ENCODE peak calls at places on chromosome 20, in four cellular contexts. I is tibial artery, K is colonic mucosa, Q is GM23248. U is an unnamed sample.
A peak's percentile ranks its signal among the peaks of the same experiment; 100 is the strongest.

GRCh38 chr20:59291740-59292139 is 8.7 kb upstream of the EDN3 start:
- DNase-seq in Q (no peak), K (peak; percentile 58), I (no peak), U (no peak)

GRCh38 chr20:63493563-63494020 is 5.3 kb downstream of the EEF1A2 start:
- DNase-seq in I (no peak), K (no peak), Q (no peak), U (no peak)

GRCh38 chr20:4160761-4161305 is 145.5 kb upstream of the RNF24 start:
- DNase-seq in I (no peak), K (no peak), Q (no peak), U (no peak)

GRCh38 chr20:14865169-14865568 is 527.8 kb upstream of the FLRT3 start:
- DNase-seq in I (no peak), Q (peak; percentile 57), K (no peak), U (peak; percentile 62)

GRCh38 chr20:18103497-18103896 is 34.2 kb upstream of the KAT14 start:
- DNase-seq in K (no peak), Q (no peak), I (no peak), U (no peak)

GRCh38 chr20:23152308-23152892 is 66.3 kb upstream of the CD93 start:
- DNase-seq in I (peak; percentile 98), K (peak; percentile 19), Q (peak; percentile 97), U (no peak)

GRCh38 chr20:63495771-63496403 is 3.0 kb downstream of the EEF1A2 start:
- DNase-seq in K (peak; percentile 68), Q (peak; percentile 77), I (no peak), U (no peak)

GRCh38 chr20:914727-915498 is 1.2 kb downstream of the ANGPT4 start:
- DNase-seq in K (no peak), I (peak; percentile 53), Q (peak; percentile 43), U (no peak)

GRCh38 chr20:47256665-47257236 is 99.7 kb downstream of the ZMYND8 start:
- DNase-seq in K (no peak), Q (peak; percentile 60), I (no peak), U (no peak)

GRCh38 chr20:6637160-6637579 is 130.3 kb upstream of the BMP2 start:
- DNase-seq in I (no peak), K (no peak), Q (no peak), U (no peak)

GRCh38 chr20:34089655-34090324 is 22.3 kb downstream of the EIF2S2 start:
- DNase-seq in K (no peak), Q (no peak), I (no peak), U (no peak)

GRCh38 chr20:11794525-11794924 is 123.2 kb upstream of the BTBD3 start:
- DNase-seq in K (no peak), I (no peak), Q (no peak), U (no peak)

GRCh38 chr20:5687884-5688283 is 62.3 kb upstream of the SHLD1 start:
- DNase-seq in I (no peak), K (no peak), Q (no peak), U (no peak)

GRCh38 chr20:56805966-56806365 is 176.9 kb downstream of the TFAP2C start:
- DNase-seq in K (no peak), I (no peak), Q (no peak), U (no peak)

GRCh38 chr20:1943267-1944002 is 48.2 kb downstream of the SIRPA start:
- DNase-seq in I (peak; percentile 79), Q (peak; percentile 94), K (peak; percentile 30), U (peak; percentile 50)

GRCh38 chr20:20621191-20621590 is 91.3 kb downstream of the RALGAPA2 start:
- DNase-seq in I (no peak), Q (peak; percentile 25), K (no peak), U (no peak)

GRCh38 chr20:44405246-44405645 is 49.7 kb downstream of the HNF4A start:
- DNase-seq in K (peak; percentile 45), Q (peak; percentile 21), I (no peak), U (no peak)

GRCh38 chr20:17960927-17961599 is 7.5 kb downstream of the SNX5 start:
- DNase-seq in I (no peak), Q (peak; percentile 45), K (peak; percentile 45), U (no peak)

GRCh38 chr20:62495798-62496325 is 20.1 kb upstream of the GATA5 start:
- DNase-seq in I (no peak), Q (no peak), K (no peak), U (no peak)

GRCh38 chr20:61176874-61177273 is 75.2 kb upstream of the CDH4 start:
- DNase-seq in Q (no peak), I (no peak), K (no peak), U (no peak)

GRCh38 chr20:57526067-57526884 is 1.3 kb upstream of the CTCFL start:
- DNase-seq in I (peak; percentile 54), K (peak; percentile 58), Q (no peak), U (no peak)

GRCh38 chr20:48222595-48223180 is 437.4 kb upstream of the SULF2 start:
- DNase-seq in I (no peak), Q (no peak), K (no peak), U (no peak)

GRCh38 chr20:4919047-4919704 is 82.1 kb downstream of the SLC23A2 start:
- DNase-seq in I (no peak), Q (no peak), K (no peak), U (no peak)

GRCh38 chr20:6030453-6031080 is 23.3 kb downstream of the LRRN4 start:
- DNase-seq in K (no peak), I (no peak), Q (no peak), U (no peak)

GRCh38 chr20:22924949-22925612 is 110.0 kb upstream of the SSTR4 start:
- DNase-seq in Q (no peak), I (no peak), K (no peak), U (no peak)

DNA sequence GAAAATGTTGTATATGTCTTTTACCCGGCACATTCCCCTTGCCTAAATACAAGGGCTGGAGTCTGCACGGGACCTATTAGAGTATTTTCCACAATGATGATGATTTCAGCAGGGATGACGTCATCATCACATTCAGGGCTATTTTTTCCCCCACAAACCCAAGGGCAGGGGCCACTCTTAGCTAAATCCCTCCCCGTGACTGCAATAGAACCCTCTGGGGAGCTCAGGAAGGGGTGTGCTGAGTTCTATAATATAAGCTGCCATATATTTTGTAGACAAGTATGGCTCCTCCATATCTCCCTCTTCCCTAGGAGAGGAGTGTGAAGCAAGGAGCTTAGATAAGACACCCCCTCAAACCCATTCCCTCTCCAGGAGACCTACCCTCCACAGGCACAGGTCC is 11.3 kb upstream of the MAPRE1 start:
- DNase-seq in K (no peak), Q (no peak), I (no peak), U (no peak)
- H3K27ac ChIP-seq in K (no peak overlapping the region), Q (no peak overlapping the region), I (no peak overlapping the region), U (no peak overlapping the region)

GRCh38 chr20:13341737-13342393 is 120.8 kb downstream of the ISM1 start:
- DNase-seq in K (no peak), Q (peak; percentile 41), I (no peak), U (no peak)
- H3K27ac ChIP-seq in K (no peak overlapping the region), Q (peak overlapping the region; percentile 85), I (no peak overlapping the region), U (no peak overlapping the region)

DNA sequence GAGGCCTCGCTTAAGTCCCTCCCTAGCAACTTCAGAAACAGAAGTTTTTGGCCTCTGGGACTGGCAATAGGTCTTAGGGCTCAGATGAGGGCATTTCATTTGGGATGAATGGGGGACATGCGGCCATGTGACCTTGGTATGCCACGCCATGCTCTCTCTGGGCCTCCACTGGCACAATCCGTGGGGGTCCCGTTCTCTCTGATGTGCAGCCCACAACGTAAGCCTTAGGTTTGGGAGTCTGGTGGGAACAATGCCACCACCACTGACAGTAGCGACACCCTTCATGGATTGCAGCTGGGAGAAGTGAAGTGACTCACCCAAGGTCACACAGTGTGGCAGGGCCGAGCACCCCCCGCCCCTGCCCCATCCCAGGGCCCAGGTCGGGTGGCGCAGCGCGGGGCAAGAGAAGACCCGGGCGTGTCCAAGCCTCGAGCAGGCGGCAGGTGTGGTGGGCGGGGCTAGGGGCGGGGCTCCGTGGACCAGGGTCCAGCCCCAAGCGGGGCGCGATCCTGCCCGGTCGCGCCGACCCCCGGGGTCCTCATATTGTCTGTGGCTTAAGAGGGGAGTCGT is 864 bp upstream of the CEBPB start:
- DNase-seq in I (no peak), Q (peak; percentile 40), K (peak; percentile 91), U (no peak)
- H3K27ac ChIP-seq in I (peak overlapping the region; percentile 96), Q (peak overlapping the region; percentile 98), K (no peak overlapping the region), U (no peak overlapping the region)

GRCh38 chr20:37504404-37505096 is 16.5 kb upstream of the NNAT start:
- DNase-seq in K (no peak), Q (peak; percentile 30), I (no peak), U (no peak)

GRCh38 chr20:37503256-37503927 is 17.7 kb upstream of the NNAT start:
- DNase-seq in Q (no peak), I (no peak), K (no peak), U (no peak)

GRCh38 chr20:37505263-37506165 is 15.5 kb upstream of the NNAT start:
- DNase-seq in K (no peak), I (no peak), Q (no peak), U (no peak)

GRCh38 chr20:37502654-37503053 is 18.4 kb upstream of the NNAT start:
- DNase-seq in K (no peak), I (no peak), Q (no peak), U (no peak)

DNA sequence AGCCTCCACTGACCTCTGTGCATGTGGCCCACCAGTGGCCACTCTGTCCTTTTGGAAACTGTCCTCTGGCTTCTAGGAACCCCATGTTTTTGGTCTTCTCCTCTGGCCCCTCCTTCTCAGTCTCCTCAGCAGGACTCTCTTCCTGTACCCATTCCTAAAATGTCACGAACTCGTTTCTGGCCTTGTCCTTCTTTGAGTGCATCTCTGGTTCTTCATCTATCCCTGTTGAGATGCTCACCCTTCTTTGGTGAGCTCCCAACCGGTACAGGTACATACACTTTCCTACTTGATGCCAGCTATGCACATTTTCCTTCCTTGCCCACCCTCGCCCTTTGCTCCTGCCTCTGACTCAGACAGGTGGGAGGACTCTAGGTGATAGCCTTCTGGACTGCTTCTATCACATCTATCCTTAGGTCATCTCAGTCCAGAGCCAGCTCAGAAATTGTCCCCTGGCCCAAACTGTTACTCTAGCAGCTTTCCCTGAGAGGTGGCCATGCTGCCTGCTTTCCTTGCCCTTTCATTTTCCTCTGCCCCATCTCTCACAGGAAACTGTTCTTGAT is 14.8 kb upstream of the NNAT start:
- DNase-seq in K (no peak), I (no peak), Q (no peak), U (no peak)
- H3K27ac ChIP-seq in K (no peak overlapping the region), I (no peak overlapping the region), Q (no peak overlapping the region), U (no peak overlapping the region)

DNA sequence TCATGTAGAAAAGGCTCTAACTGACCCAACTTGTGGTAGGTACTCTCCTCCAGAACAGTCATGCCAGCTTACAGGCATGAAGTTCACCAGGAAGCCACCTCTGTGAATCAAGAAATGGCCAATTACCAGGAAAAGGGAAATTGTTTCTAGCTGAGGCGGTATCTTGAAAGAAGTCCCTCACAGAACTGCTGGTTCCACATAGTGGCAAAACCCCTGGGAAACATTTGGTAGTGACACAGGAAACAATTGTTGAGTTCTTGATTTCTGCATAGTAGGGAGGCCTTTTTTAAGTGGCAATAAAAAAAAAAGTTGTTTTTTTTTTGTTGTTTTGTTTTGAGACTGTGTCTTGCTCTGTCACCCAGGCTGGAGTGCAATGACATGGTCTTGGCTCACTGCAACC is 3.5 kb upstream of the ZHX3 start:
- DNase-seq in I (no peak), Q (no peak), K (no peak), U (no peak)
- H3K27ac ChIP-seq in I (no peak overlapping the region), Q (peak overlapping the region; percentile 58), K (peak overlapping the region; percentile 69), U (peak overlapping the region; percentile 74)